ENCODE peak calls at places on chromosomes 2 and 18, in seven cellular contexts. D, R, S, W, N, F and E are unnamed samples.

GRCh38 chr18:53457068-53457467 is 767.4 kb downstream of the MBD2 start:
- DNase-seq in F (peak), W (no peak), S (no peak), N (no peak), R (no peak), D (peak), E (no peak)

GRCh38 chr2:54634564-54635511 is 88.6 kb upstream of the EML6 start:
- DNase-seq in W (no peak), S (no peak), N (no peak), D (peak), F (no peak), R (no peak), E (peak)

GRCh38 chr2:212147921-212148513 is 390.6 kb downstream of the ERBB4 start:
- DNase-seq in F (no peak), R (peak), N (no peak), S (no peak), D (peak), W (no peak), E (no peak)

GRCh38 chr2:12715878-12716249 is 872 bp upstream of the TRIB2 start:
- DNase-seq in F (no peak), S (no peak), W (no peak), N (peak), R (peak), D (peak), E (peak)

GRCh38 chr18:56702946-56703345 is 51.8 kb downstream of the WDR7 start:
- DNase-seq in S (no peak), N (no peak), W (no peak), D (peak), R (peak), F (no peak), E (peak)

GRCh38 chr2:132446460-132446859 is 29.9 kb downstream of the GPR39 start:
- DNase-seq in R (no peak), F (no peak), N (no peak), W (no peak), D (no peak), S (no peak), E (no peak)

GRCh38 chr2:63942788-63943187 is 76.4 kb downstream of the VPS54 start:
- DNase-seq in F (no peak), S (no peak), N (no peak), R (no peak), D (no peak), W (no peak), E (no peak)

GRCh38 chr2:136384541-136385303 is 266.8 kb upstream of the CXCR4 start:
- DNase-seq in F (no peak), D (peak), S (no peak), N (no peak), R (peak), W (peak), E (peak)

GRCh38 chr2:111990375-111990774 is 64.7 kb upstream of the TMEM87B start:
- DNase-seq in W (no peak), R (no peak), S (no peak), N (no peak), D (no peak), F (no peak), E (no peak)

GRCh38 chr18:12657048-12657848 is 659 bp downstream of the SPIRE1 start:
- DNase-seq in W (no peak), D (peak), F (no peak), S (peak), R (no peak), N (peak), E (no peak)

GRCh38 chr18:79637181-79637920 is 42.3 kb upstream of the CTDP1 start:
- DNase-seq in N (no peak), R (no peak), S (no peak), W (no peak), D (no peak), F (no peak), E (no peak)

GRCh38 chr2:54675738-54676137 is 47.7 kb upstream of the EML6 start:
- DNase-seq in W (no peak), R (peak), D (no peak), N (no peak), S (no peak), F (no peak), E (no peak)

GRCh38 chr2:54360055-54360792 is 95.9 kb upstream of the SPTBN1 start:
- DNase-seq in D (peak), F (no peak), R (peak), W (peak), S (no peak), N (peak), E (no peak)

GRCh38 chr18:51196811-51197660 is 445 bp downstream of the MEX3C start:
- DNase-seq in D (peak), W (no peak), F (no peak), N (peak), S (peak), R (peak), E (no peak)

GRCh38 chr2:169462896-169463695 is 16.2 kb upstream of the BBS5 start:
- DNase-seq in D (peak), F (peak), N (no peak), W (peak), S (no peak), R (no peak), E (no peak)

GRCh38 chr2:241891988-241892298 is 22.4 kb downstream of the RTP5 start:
- DNase-seq in N (no peak), F (no peak), R (no peak), W (no peak), S (no peak), D (no peak), E (no peak)

GRCh38 chr2:66201242-66201641 is 233.7 kb upstream of the MEIS1 start:
- DNase-seq in N (no peak), W (no peak), S (no peak), D (no peak), F (no peak), R (no peak), E (no peak)

GRCh38 chr18:9734189-9734588 is 26.1 kb downstream of the RAB31 start:
- DNase-seq in S (no peak), R (peak), D (no peak), W (no peak), F (no peak), N (no peak), E (peak)

GRCh38 chr2:125471963-125472362 is 1184.0 kb upstream of the GYPC start:
- DNase-seq in F (no peak), R (no peak), N (no peak), W (no peak), S (peak), D (no peak), E (no peak)

GRCh38 chr2:54626131-54626530 is 97.3 kb upstream of the EML6 start:
- DNase-seq in N (no peak), S (no peak), W (no peak), D (no peak), F (no peak), R (no peak), E (no peak)

GRCh38 chr2:37389984-37390765 is 45.7 kb downstream of the QPCT start:
- DNase-seq in S (no peak), W (peak), R (peak), N (peak), F (no peak), D (peak), E (peak)

GRCh38 chr2:58508021-58508420 is 266.9 kb upstream of the FANCL start:
- DNase-seq in S (no peak), D (no peak), F (no peak), N (no peak), R (no peak), W (no peak), E (no peak)

GRCh38 chr2:127951031-127951430 is 65.3 kb upstream of the AMMECR1L start:
- DNase-seq in D (no peak), W (no peak), F (no peak), N (no peak), S (no peak), R (no peak), E (no peak)

DNA sequence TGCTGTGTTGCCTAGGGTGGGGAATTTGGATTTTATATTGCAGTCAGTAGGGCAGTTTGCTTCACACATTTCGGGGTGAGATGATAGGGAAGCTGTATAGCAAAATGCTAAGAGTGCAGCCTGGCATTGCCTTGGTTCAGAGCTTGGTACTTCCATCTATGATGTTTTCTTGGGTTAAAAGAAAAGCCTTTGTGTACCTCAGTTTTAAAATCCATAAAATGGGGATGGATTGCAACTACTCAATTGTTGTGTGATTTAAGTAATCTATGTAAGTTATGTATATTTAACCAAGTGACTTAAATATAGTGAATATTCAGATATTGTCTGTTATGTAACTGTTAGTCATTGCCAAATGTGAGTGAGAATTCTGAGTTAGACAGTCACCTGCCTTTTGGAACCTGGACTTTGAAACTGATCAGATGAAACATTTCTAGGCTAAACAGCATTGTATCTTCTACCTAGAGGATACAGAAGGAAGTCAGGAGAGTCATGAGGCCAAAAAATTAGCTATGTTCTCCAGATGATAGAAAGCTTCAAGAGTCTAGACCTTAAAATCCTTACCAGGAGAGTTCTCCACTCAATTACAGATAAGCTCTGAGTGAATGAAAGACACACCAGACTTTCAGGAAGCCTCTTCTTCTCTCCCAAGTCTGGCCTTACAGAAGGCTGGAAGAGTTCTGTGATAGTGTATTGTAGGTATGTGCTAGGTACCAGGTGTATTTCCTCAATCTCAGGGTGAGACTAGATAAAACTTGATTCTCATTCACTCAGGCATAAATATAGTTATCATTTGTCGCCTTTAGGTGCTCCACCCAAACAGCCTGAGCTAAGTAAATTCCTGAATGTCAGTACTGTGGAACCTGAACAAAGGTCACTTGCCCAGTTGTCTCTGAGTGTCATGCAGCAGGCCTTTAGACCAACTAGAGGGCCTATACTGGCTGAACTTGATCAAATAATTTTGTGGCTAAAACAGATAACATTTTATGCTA is 7.5 kb downstream of the RIOK3 start:
- DNase-seq in W (no peak), D (no peak), S (no peak), R (peak), F (no peak), N (no peak), E (no peak)
- H3K4me3 ChIP-seq in W (no peak), D (no peak), S (no peak), R (peak), F (no peak), N (no peak), E (no peak)

DNA sequence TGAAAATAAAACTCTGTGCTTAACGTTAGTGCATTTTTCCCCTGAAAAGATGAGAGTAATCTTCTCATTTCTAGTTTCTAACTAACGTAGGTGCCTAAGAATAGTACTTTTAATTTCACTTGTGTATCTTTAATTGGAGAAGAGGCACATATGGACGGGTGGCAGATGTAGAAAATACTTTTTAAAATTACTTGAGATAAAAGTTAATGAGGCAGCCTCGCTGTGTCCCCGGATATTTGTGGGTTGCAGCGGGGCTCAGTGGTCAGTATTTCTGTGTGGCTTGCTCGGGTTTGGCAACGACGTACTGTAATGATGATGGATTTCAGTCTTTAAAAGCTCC is 6.9 kb downstream of the GATA6 start:
- DNase-seq in D (no peak), F (no peak), R (peak), N (no peak), S (no peak), W (no peak), E (no peak)
- H3K4me3 ChIP-seq in D (no peak), F (no peak), R (peak), N (peak), S (peak), W (no peak), E (no peak)

GRCh38 chr2:67886423-67886822 is 176.4 kb downstream of the C1D start:
- DNase-seq in R (no peak), D (no peak), F (no peak), S (no peak), W (no peak), N (no peak), E (no peak)

GRCh38 chr2:67895171-67895941 is 167.4 kb downstream of the C1D start:
- DNase-seq in F (no peak), D (peak), S (no peak), N (no peak), W (no peak), R (no peak), E (no peak)

GRCh38 chr2:67896131-67896865 is 166.5 kb downstream of the C1D start:
- DNase-seq in W (no peak), R (no peak), F (no peak), N (no peak), D (no peak), S (no peak), E (no peak)

GRCh38 chr2:67888351-67889005 is 174.3 kb downstream of the C1D start:
- DNase-seq in S (no peak), R (no peak), F (no peak), N (no peak), D (peak), W (no peak), E (no peak)

GRCh38 chr2:67891642-67892041 is 171.2 kb downstream of the C1D start:
- DNase-seq in S (no peak), D (no peak), N (no peak), W (no peak), F (no peak), R (peak), E (no peak)
- H3K4me3 ChIP-seq in S (no peak), D (no peak), N (no peak), W (no peak), F (no peak), R (no peak), E (no peak)

GRCh38 chr2:100279586-100280534 is 42.4 kb downstream of the LONRF2 start:
- DNase-seq in R (no peak), S (no peak), F (no peak), D (no peak), W (no peak), N (no peak), E (no peak)

GRCh38 chr2:100285011-100285410 is 37.3 kb downstream of the LONRF2 start:
- DNase-seq in D (no peak), S (no peak), F (no peak), W (no peak), R (no peak), N (no peak), E (no peak)

GRCh38 chr2:100283724-100284501 is 38.4 kb downstream of the LONRF2 start:
- DNase-seq in D (peak), S (peak), N (no peak), W (no peak), F (no peak), R (no peak), E (no peak)

GRCh38 chr2:100278986-100279385 is 43.3 kb downstream of the LONRF2 start:
- DNase-seq in D (no peak), R (no peak), S (no peak), F (no peak), N (no peak), W (no peak), E (peak)

GRCh38 chr2:100281521-100282438 is 40.5 kb downstream of the LONRF2 start:
- DNase-seq in S (no peak), W (no peak), D (peak), R (no peak), F (no peak), N (no peak), E (no peak)
- H3K4me3 ChIP-seq in S (no peak), W (no peak), D (no peak), R (no peak), F (no peak), N (no peak), E (no peak)

GRCh38 chr18:41391616-41392610 is 563.1 kb upstream of the PIK3C3 start:
- DNase-seq in R (peak), S (peak), F (no peak), N (no peak), W (no peak), D (peak), E (peak)
- H3K4me3 ChIP-seq in R (no peak), S (no peak), F (peak), N (no peak), W (no peak), D (no peak), E (no peak)